ENCODE peak calls at places on chromosomes 11 and 22, in five cellular contexts. G is WTC11; M is posterior vena cava; H is activated CD8-positive, alpha-beta memory T cell treated with anti-CD3 and anti-CD28 coated beads, Interleukin-2, amount 50 U/mL, for 48 hours; U is NCI-H446 treated with DMSO at 0.1 percent for 48 hours. L is an unnamed sample.

GRCh38 chr11:2271077-2271326 is 614 bp upstream of the ASCL2 start:
- DNase-seq in U (no peak), M (peak; percentile 87), H (no peak), G (no peak), L (no peak)

GRCh38 chr22:38788417-38788816 is 5.5 kb downstream of the DNAL4 start:
- DNase-seq in G (no peak), H (no peak), M (no peak), U (peak; percentile 87), L (peak; percentile 54)

GRCh38 chr11:6992457-6993431 is 27.4 kb downstream of the ZNF214 start:
- DNase-seq in H (no peak), G (no peak), M (no peak), U (no peak), L (no peak)

GRCh38 chr11:26331911-26332571 is at the start of gene ANO3:
- DNase-seq in G (peak; percentile 95), U (no peak), H (peak; percentile 50), M (peak; percentile 83), L (peak; percentile 5)

GRCh38 chr22:50209893-50210292 is 9.1 kb downstream of the SELENOO start:
- DNase-seq in G (peak; percentile 58), H (peak; percentile 84), M (no peak), U (no peak), L (peak; percentile 66)

GRCh38 chr11:76672431-76673163 is 2.0 kb upstream of the LRRC32 start:
- DNase-seq in M (no peak), U (no peak), H (no peak), G (no peak), L (no peak)

GRCh38 chr22:29635734-29636357 is 32.4 kb downstream of the NF2 start:
- DNase-seq in G (no peak), U (peak; percentile 64), H (no peak), M (no peak), L (no peak)

GRCh38 chr11:12995823-12996222 is 13.3 kb upstream of the RASSF10 start:
- DNase-seq in H (no peak), G (no peak), U (no peak), M (no peak), L (no peak)

GRCh38 chr11:2541881-2542361 is 97.1 kb downstream of the KCNQ1 start:
- DNase-seq in U (no peak), G (no peak), H (no peak), M (peak; percentile 66), L (peak; percentile 5)

GRCh38 chr11:69899957-69900821 is 81.0 kb upstream of the FGF3 start:
- DNase-seq in H (no peak), M (peak; percentile 82), G (no peak), U (no peak), L (no peak)

GRCh38 chr11:66443602-66444001 is 5.0 kb upstream of the MRPL11 start:
- DNase-seq in U (no peak), M (no peak), H (no peak), G (no peak), L (no peak)

GRCh38 chr11:4809246-4809645 is 5.1 kb upstream of the OR52R1 start:
- DNase-seq in H (no peak), U (no peak), G (no peak), M (no peak), L (no peak)

GRCh38 chr11:19551454-19551853 is 161.2 kb upstream of the NAV2 start:
- DNase-seq in H (no peak), M (no peak), U (no peak), G (no peak), L (no peak)

GRCh38 chr11:69892237-69892985 is 73.2 kb upstream of the FGF3 start:
- DNase-seq in H (no peak), M (peak; percentile 65), U (no peak), G (peak; percentile 75), L (no peak)

GRCh38 chr11:17186932-17187692 is 20.7 kb downstream of the PIK3C2A start:
- DNase-seq in H (no peak), U (no peak), M (no peak), G (no peak), L (no peak)

GRCh38 chr22:22884010-22884887 is 3.4 kb upstream of the IGLL5 start:
- DNase-seq in M (no peak), G (peak; percentile 83), H (peak; percentile 66), U (no peak), L (peak; percentile 35)

GRCh38 chr11:223026-223789 is 12.9 kb downstream of the SIRT3 start:
- DNase-seq in M (peak; percentile 61), H (peak; percentile 37), G (no peak), U (no peak), L (no peak)

GRCh38 chr11:13008625-13009475 is at the start of gene RASSF10:
- DNase-seq in G (peak; percentile 95), U (no peak), H (peak; percentile 57), M (peak; percentile 82), L (no peak)

GRCh38 chr22:44329179-44329796 is 16.5 kb upstream of the SHISAL1 start:
- DNase-seq in H (peak; percentile 62), U (no peak), M (no peak), G (no peak), L (no peak)